ENCODE peak calls at places on chromosomes 13 and 19, in six cellular contexts. F, S, A, J, L and D are unnamed samples.

GRCh38 chr13:73056054-73056962 is 2.5 kb upstream of the KLF5 start:
- DNase-seq in F (no peak), S (no peak), A (no peak), J (no peak), L (no peak), D (no peak)

GRCh38 chr19:8491574-8491973 is 10.9 kb downstream of the PRAM1 start:
- DNase-seq in F (no peak), S (no peak), A (no peak), J (peak), L (no peak), D (no peak)

GRCh38 chr13:41356788-41357187 is 45.7 kb downstream of the NAA16 start:
- DNase-seq in F (no peak), S (peak), A (no peak), J (no peak), L (no peak), D (no peak)

GRCh38 chr13:98539655-98540054 is 37.3 kb downstream of the STK24 start:
- DNase-seq in F (no peak), S (no peak), A (no peak), J (no peak), L (no peak), D (no peak)

GRCh38 chr19:18153555-18154134 is 682 bp downstream of the PIK3R2 start:
- DNase-seq in F (no peak), S (no peak), A (no peak), J (peak), L (no peak), D (peak)

GRCh38 chr19:30784850-30785459 is 412.8 kb downstream of the ZNF536 start:
- DNase-seq in F (peak), S (peak), A (peak), J (peak), L (no peak), D (no peak)

GRCh38 chr19:46211201-46211881 is 18.2 kb upstream of the IGFL1 start:
- DNase-seq in F (peak), S (no peak), A (no peak), J (no peak), L (no peak), D (no peak)

GRCh38 chr13:112506046-112506445 is 81.9 kb downstream of the TUBGCP3 start:
- DNase-seq in F (no peak), S (no peak), A (no peak), J (no peak), L (no peak), D (no peak)

GRCh38 chr13:50598338-50598737 is 245.2 kb downstream of the DLEU7 start:
- DNase-seq in F (no peak), S (no peak), A (no peak), J (no peak), L (no peak), D (no peak)

GRCh38 chr13:112169941-112170822 is 103.2 kb downstream of the SOX1 start:
- DNase-seq in F (no peak), S (no peak), A (no peak), J (no peak), L (no peak), D (no peak)

GRCh38 chr19:43425567-43426392 is 11.1 kb downstream of the TEX101 start:
- DNase-seq in F (peak), S (no peak), A (no peak), J (no peak), L (no peak), D (peak)

GRCh38 chr13:42654212-42654611 is 80.3 kb downstream of the TNFSF11 start:
- DNase-seq in F (no peak), S (no peak), A (no peak), J (no peak), L (no peak), D (no peak)
- H3K27ac ChIP-seq in F (no peak), S (no peak), A (no peak), J (no peak), L (no peak), D (no peak)

DNA sequence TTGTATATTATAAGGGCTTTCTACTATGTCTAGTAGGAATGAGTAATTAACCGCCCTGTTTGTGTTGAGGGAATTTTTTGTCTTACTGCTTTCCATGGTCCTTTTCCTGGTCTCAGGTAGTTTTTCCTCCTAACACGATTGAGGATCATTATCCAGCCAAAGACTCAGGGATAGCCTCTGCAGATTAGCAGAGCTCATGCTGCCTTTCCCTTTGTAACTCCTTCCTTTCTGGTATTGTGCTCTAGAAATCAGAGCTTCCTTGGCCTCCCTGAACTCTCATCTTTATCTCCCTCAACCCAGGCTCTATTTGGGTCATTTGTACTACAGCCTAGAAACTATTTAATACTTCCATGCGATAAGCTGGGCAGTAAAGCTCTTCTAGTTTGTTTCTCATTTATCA is 142.1 kb downstream of the PDS5B start:
- DNase-seq in F (no peak), S (no peak), A (no peak), J (no peak), L (no peak), D (no peak)
- H3K27ac ChIP-seq in F (no peak), S (no peak), A (no peak), J (no peak), L (no peak), D (no peak)

DNA sequence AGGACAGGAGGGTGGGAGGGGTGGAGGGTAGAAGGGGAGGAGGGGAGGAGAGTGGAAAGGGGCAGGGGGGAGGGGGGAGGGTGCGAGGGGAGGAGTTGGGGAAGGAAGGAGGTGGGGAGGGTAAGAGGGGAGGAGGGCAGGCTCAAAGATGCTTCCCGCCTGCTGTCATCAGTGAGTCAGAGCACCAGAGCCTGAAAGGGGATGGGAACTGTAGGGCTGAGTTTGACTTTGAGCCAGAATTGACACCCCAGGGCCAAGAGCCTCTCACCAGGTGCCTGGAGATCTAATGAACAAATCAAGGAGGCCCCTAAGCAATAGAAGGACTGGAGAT is 786.1 kb downstream of the UQCRFS1 start:
- DNase-seq in F (no peak), S (no peak), A (no peak), J (no peak), L (no peak), D (no peak)
- H3K27ac ChIP-seq in F (no peak), S (no peak), A (no peak), J (no peak), L (no peak), D (no peak)

GRCh38 chr19:2811735-2812413 is 7.8 kb upstream of the ZNF554 start:
- DNase-seq in F (no peak), S (no peak), A (no peak), J (no peak), L (no peak), D (no peak)
- H3K27ac ChIP-seq in F (no peak), S (no peak), A (no peak), J (no peak), L (no peak), D (no peak)

DNA sequence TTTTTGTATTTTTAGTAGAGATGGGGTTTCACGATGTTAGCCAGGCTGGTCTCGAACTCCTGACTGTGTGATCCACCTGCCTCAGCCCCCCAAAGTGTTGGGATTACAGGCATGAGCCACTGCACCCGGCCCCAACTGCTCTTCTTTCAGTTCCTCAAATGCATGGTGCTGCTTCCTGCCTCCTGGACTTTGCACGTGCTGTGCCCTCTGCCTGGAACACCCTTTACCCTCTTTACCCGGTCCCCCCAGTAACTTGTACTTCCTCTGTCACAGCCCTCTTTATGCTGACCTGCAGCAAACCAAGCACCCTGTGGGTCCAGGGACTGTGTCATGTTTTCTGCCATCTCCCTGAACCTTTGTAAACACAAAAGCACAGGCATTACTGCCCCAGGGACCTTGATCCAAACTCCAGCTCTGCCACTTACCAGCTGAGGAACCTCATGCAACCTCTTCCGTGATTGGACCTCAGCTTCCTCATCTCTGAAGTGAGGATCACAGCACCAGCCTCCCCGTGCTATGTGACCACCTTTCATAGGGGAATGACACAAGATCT is 3.8 kb downstream of the BLVRB start:
- DNase-seq in F (no peak), S (no peak), A (no peak), J (peak), L (no peak), D (no peak)
- H3K27ac ChIP-seq in F (no peak), S (no peak), A (no peak), J (no peak), L (no peak), D (no peak)

GRCh38 chr13:113927661-113928581 is 46.0 kb downstream of the C13orf46 start:
- DNase-seq in F (peak), S (no peak), A (peak), J (no peak), L (peak), D (no peak)
- H3K27ac ChIP-seq in F (peak), S (no peak), A (peak), J (no peak), L (peak), D (no peak)

GRCh38 chr19:7268737-7269098 is 25.5 kb downstream of the INSR start:
- DNase-seq in F (no peak), S (no peak), A (no peak), J (no peak), L (no peak), D (no peak)

GRCh38 chr19:7265963-7266362 is 28.3 kb downstream of the INSR start:
- DNase-seq in F (peak), S (no peak), A (no peak), J (no peak), L (no peak), D (no peak)

GRCh38 chr19:7264858-7265257 is 29.4 kb downstream of the INSR start:
- DNase-seq in F (no peak), S (no peak), A (no peak), J (no peak), L (no peak), D (no peak)

GRCh38 chr19:7266832-7267231 is 27.4 kb downstream of the INSR start:
- DNase-seq in F (no peak), S (no peak), A (no peak), J (no peak), L (no peak), D (no peak)

GRCh38 chr19:7267792-7268736 is 26.1 kb downstream of the INSR start:
- DNase-seq in F (no peak), S (no peak), A (no peak), J (no peak), L (no peak), D (no peak)
- H3K27ac ChIP-seq in F (peak), S (no peak), A (peak), J (no peak), L (no peak), D (no peak)

GRCh38 chr19:10478903-10479384 is 24.2 kb downstream of the KEAP1 start:
- DNase-seq in F (peak), S (peak), A (peak), J (peak), L (peak), D (peak)
- H3K27ac ChIP-seq in F (no peak), S (peak), A (peak), J (no peak), L (no peak), D (no peak)

GRCh38 chr19:2045501-2046045 is 5.5 kb downstream of the MKNK2 start:
- DNase-seq in F (peak), S (no peak), A (no peak), J (peak), L (no peak), D (no peak)
- H3K27ac ChIP-seq in F (peak), S (peak), A (peak), J (peak), L (no peak), D (peak)